ENCODE peak calls at places on chromosomes 6 and 20, in ten cellular contexts. V, S, T, Y, Z, N, D, A, W and H are unnamed samples.

GRCh38 chr20:49989234-49990065 is 6.7 kb downstream of the SNAI1 start:
- DNase-seq in Z (no peak), W (no peak), A (peak), S (no peak), Y (peak), V (peak), D (peak), N (no peak), T (no peak), H (no peak)

GRCh38 chr6:129089357-129089756 is 206.4 kb downstream of the LAMA2 start:
- DNase-seq in Y (no peak), T (no peak), N (no peak), S (no peak), A (no peak), Z (no peak), D (no peak), W (no peak), V (no peak), H (no peak)

GRCh38 chr20:7022597-7022996 is 255.1 kb downstream of the BMP2 start:
- DNase-seq in A (no peak), W (no peak), Y (no peak), T (no peak), N (no peak), Z (no peak), V (no peak), D (no peak), S (no peak), H (no peak)

GRCh38 chr6:11096109-11096508 is 2.5 kb downstream of the SMIM13 start:
- DNase-seq in T (peak), A (peak), Y (no peak), N (no peak), S (no peak), W (no peak), D (peak), Z (no peak), V (peak), H (no peak)

GRCh38 chr6:106751501-106752252 is 122.3 kb downstream of the QRSL1 start:
- DNase-seq in A (no peak), N (no peak), S (no peak), Z (no peak), T (no peak), V (no peak), D (peak), W (no peak), Y (no peak), H (no peak)

GRCh38 chr6:88536056-88536455 is 369.9 kb upstream of the CNR1 start:
- DNase-seq in Y (no peak), N (no peak), A (no peak), S (no peak), W (no peak), T (no peak), Z (no peak), D (peak), V (no peak), H (no peak)

GRCh38 chr20:47857142-47857993 is 72.1 kb upstream of the SULF2 start:
- DNase-seq in A (no peak), S (no peak), V (no peak), T (peak), N (no peak), W (no peak), D (peak), Y (no peak), Z (no peak), H (no peak)

GRCh38 chr6:43729537-43729936 is 40.5 kb upstream of the VEGFA start:
- DNase-seq in Y (no peak), Z (no peak), D (no peak), V (no peak), W (no peak), S (no peak), A (no peak), N (no peak), T (no peak), H (no peak)

GRCh38 chr6:156953478-156954146 is 176.4 kb downstream of the ARID1B start:
- DNase-seq in N (peak), W (peak), A (no peak), D (peak), S (no peak), T (peak), V (peak), Z (peak), Y (no peak), H (peak)

GRCh38 chr6:112357801-112358200 is 10.7 kb downstream of the RFPL4B start:
- DNase-seq in W (no peak), V (peak), Y (no peak), N (no peak), T (no peak), Z (peak), S (no peak), A (no peak), D (no peak), H (no peak)

GRCh38 chr6:3778701-3779573 is 27.4 kb upstream of the PXDC1 start:
- DNase-seq in Z (no peak), W (no peak), S (no peak), D (no peak), T (no peak), Y (no peak), V (no peak), A (no peak), N (no peak), H (no peak)